ENCODE peak calls at places on chromosomes 12 and 14, in seven cellular contexts. Q is astrocyte, L is H9, R is AG08395, S is T-helper 9 cell, W is GM10248, H is ELF-1. K is an unnamed sample.

GRCh38 chr14:58354817-58355216 is 40.9 kb upstream of the TOMM20L start:
- DNase-seq in W (no peak), R (no peak), L (no peak), Q (no peak), H (no peak), S (no peak), K (no peak)

GRCh38 chr12:120364487-120364886 is 4.5 kb downstream of the MSI1 start:
- DNase-seq in H (no peak), L (no peak), S (no peak), R (no peak), W (no peak), Q (no peak), K (no peak)

GRCh38 chr12:106415134-106415533 is 57.6 kb downstream of the POLR3B start:
- DNase-seq in W (no peak), L (no peak), S (no peak), H (no peak), Q (peak), R (peak), K (peak)

GRCh38 chr14:90561031-90561430 is 164.2 kb downstream of the CALM1 start:
- DNase-seq in R (no peak), H (no peak), W (no peak), S (no peak), Q (no peak), L (no peak), K (no peak)

GRCh38 chr14:99271951-99272668 is at the start of gene BCL11B:
- DNase-seq in L (peak), S (peak), Q (peak), R (peak), H (peak), W (peak), K (peak)

GRCh38 chr12:53860426-53861223 is 78.0 kb upstream of the HOXC13 start:
- DNase-seq in S (no peak), H (no peak), Q (no peak), W (no peak), R (peak), L (no peak), K (no peak)

GRCh38 chr14:34981743-34982420 is 910 bp upstream of the SRP54 start:
- DNase-seq in R (no peak), S (peak), L (no peak), Q (peak), H (no peak), W (no peak), K (peak)

GRCh38 chr12:99847936-99848335 is 136.8 kb downstream of the ANKS1B start:
- DNase-seq in R (no peak), S (no peak), Q (no peak), W (no peak), L (no peak), H (peak), K (no peak)

GRCh38 chr12:39807043-39807442 is 187.4 kb upstream of the ABCD2 start:
- DNase-seq in L (peak), S (no peak), R (no peak), H (peak), Q (no peak), W (no peak), K (no peak)

GRCh38 chr14:85399196-85399595 is 130.7 kb upstream of the FLRT2 start:
- DNase-seq in L (no peak), S (no peak), W (no peak), H (no peak), R (peak), Q (peak), K (no peak)